ENCODE peak calls at places on chromosomes 2 and 18, in eight cellular contexts. Z is HEK293T; D is neural progenitor cell; E is activated T-cell treated with anti-CD3 and anti-CD28 coated beads, Interleukin-2, amount 50 U/mL, for 72 hours; V is NCI-H1092; R is amniotic stem cell; N is skeletal muscle cell; I is occipital lobe. F is an unnamed sample.

GRCh38 chr2:181798022-181798421 is 93.5 kb upstream of the ITPRID2 start:
- DNase-seq in R (no peak), E (no peak), I (no peak), N (no peak), D (no peak), V (no peak), Z (no peak), F (no peak)

GRCh38 chr18:68072744-68073143 is 556.2 kb upstream of the DSEL start:
- DNase-seq in I (no peak), Z (no peak), R (no peak), N (no peak), V (no peak), D (no peak), E (no peak), F (no peak)

GRCh38 chr18:23881778-23882177 is 132.8 kb upstream of the TTC39C start:
- DNase-seq in E (no peak), R (no peak), N (no peak), Z (no peak), D (no peak), V (peak), I (no peak), F (no peak)

GRCh38 chr18:8626414-8627106 is 17.3 kb downstream of the RAB12 start:
- DNase-seq in Z (no peak), R (no peak), V (no peak), N (no peak), E (no peak), I (no peak), D (no peak), F (no peak)

GRCh38 chr2:128362889-128363228 is 44.2 kb upstream of the HS6ST1 start:
- DNase-seq in N (peak), I (no peak), D (peak), E (no peak), R (peak), Z (no peak), V (no peak), F (no peak)

GRCh38 chr2:101622633-101623521 is 74.6 kb upstream of the MAP4K4 start:
- DNase-seq in E (peak), R (no peak), I (no peak), V (no peak), Z (no peak), D (no peak), N (no peak), F (no peak)

GRCh38 chr2:98378901-98379300 is 32.6 kb downstream of the CNGA3 start:
- DNase-seq in R (no peak), Z (no peak), V (no peak), N (peak), D (no peak), E (no peak), I (no peak), F (no peak)

GRCh38 chr2:46367286-46367685 is 70.1 kb downstream of the EPAS1 start:
- DNase-seq in I (no peak), Z (no peak), N (no peak), D (no peak), R (no peak), V (no peak), E (no peak), F (no peak)

GRCh38 chr2:42846026-42846425 is 53.6 kb upstream of the HAAO start:
- DNase-seq in V (no peak), E (no peak), I (no peak), N (no peak), D (no peak), R (no peak), Z (no peak), F (no peak)

GRCh38 chr2:233356546-233357308 is 2.4 kb downstream of the DGKD start:
- DNase-seq in D (no peak), Z (no peak), E (peak), R (no peak), V (no peak), I (no peak), N (no peak), F (no peak)

F was measured in Calu3.